ENCODE peak calls at places on chromosomes 1 and 21, in four cellular contexts. One of them, this sample, is unnamed.
A peak's percentile ranks its signal among the peaks of the same experiment; 100 is the strongest.

GRCh38 chr21:43834146-43834905 is 30.7 kb upstream of the AGPAT3 start:
- DNase-seq in HCT116: no peak
- DNase-seq in AG04450: no peak
- DNase-seq in BE2C: no peak
- DNase-seq in this sample: no peak

GRCh38 chr21:36861924-36862323 is 104.5 kb downstream of the HLCS start:
- DNase-seq in AG04450: no peak
- DNase-seq in HCT116: no peak
- DNase-seq in BE2C: no peak
- DNase-seq in this sample: no peak

GRCh38 chr1:230708631-230709580 is 5.0 kb downstream of the AGT start:
- DNase-seq in AG04450: no peak
- DNase-seq in BE2C: no peak
- DNase-seq in HCT116: no peak
- DNase-seq in this sample: no peak

GRCh38 chr1:4770713-4771112 is 116.3 kb downstream of the AJAP1 start:
- DNase-seq in AG04450: no peak
- DNase-seq in BE2C: no peak
- DNase-seq in HCT116: no peak
- DNase-seq in this sample: no peak

GRCh38 chr1:31701137-31701736 is 2.6 kb downstream of the COL16A1 start:
- DNase-seq in AG04450: peak; percentile 94
- DNase-seq in HCT116: no peak
- DNase-seq in BE2C: peak; percentile 87
- DNase-seq in this sample: peak; percentile 81

GRCh38 chr1:239233626-239234025 is 152.7 kb upstream of the CHRM3 start:
- DNase-seq in AG04450: no peak
- DNase-seq in HCT116: no peak
- DNase-seq in BE2C: no peak
- DNase-seq in this sample: no peak

GRCh38 chr1:183543619-183544204 is 46.5 kb downstream of the NCF2 start:
- DNase-seq in BE2C: peak; percentile 35
- DNase-seq in HCT116: peak; percentile 23
- DNase-seq in AG04450: peak; percentile 26
- DNase-seq in this sample: no peak

GRCh38 chr1:36882536-36883285 is 151.6 kb downstream of the GRIK3 start:
- DNase-seq in HCT116: no peak
- DNase-seq in AG04450: no peak
- DNase-seq in BE2C: no peak
- DNase-seq in this sample: no peak

GRCh38 chr21:45894107-45894810 is 87.3 kb upstream of the COL6A1 start:
- DNase-seq in AG04450: peak; percentile 46
- DNase-seq in HCT116: no peak
- DNase-seq in BE2C: peak; percentile 31
- DNase-seq in this sample: no peak

GRCh38 chr1:39625462-39626273 is 13.8 kb downstream of the HEYL start:
- DNase-seq in AG04450: peak; percentile 24
- DNase-seq in HCT116: no peak
- DNase-seq in BE2C: peak; percentile 92
- DNase-seq in this sample: no peak

GRCh38 chr1:29202584-29203340 is 21.1 kb upstream of the SRSF4 start:
- DNase-seq in BE2C: peak; percentile 87
- DNase-seq in AG04450: peak; percentile 98
- DNase-seq in HCT116: peak; percentile 94
- DNase-seq in this sample: peak; percentile 91

GRCh38 chr1:187744665-187745064 is 915.9 kb downstream of the PLA2G4A start:
- DNase-seq in BE2C: no peak
- DNase-seq in AG04450: no peak
- DNase-seq in HCT116: no peak
- DNase-seq in this sample: no peak

GRCh38 chr1:69993787-69994186 is 211.6 kb downstream of the LRRC40 start:
- DNase-seq in AG04450: no peak
- DNase-seq in BE2C: no peak
- DNase-seq in HCT116: no peak
- DNase-seq in this sample: no peak

GRCh38 chr1:184258525-184258924 is 128.3 kb upstream of the C1orf21 start:
- DNase-seq in HCT116: no peak
- DNase-seq in AG04450: no peak
- DNase-seq in BE2C: no peak
- DNase-seq in this sample: no peak

GRCh38 chr1:167776151-167776550 is 54.4 kb downstream of the MPZL1 start:
- DNase-seq in HCT116: no peak
- DNase-seq in AG04450: peak; percentile 32
- DNase-seq in BE2C: no peak
- DNase-seq in this sample: no peak

GRCh38 chr21:44625756-44626155 is 1.1 kb upstream of the KRTAP10-9 start:
- DNase-seq in AG04450: no peak
- DNase-seq in BE2C: no peak
- DNase-seq in HCT116: no peak
- DNase-seq in this sample: no peak

GRCh38 chr21:14270631-14271030 is 54.7 kb downstream of the RBM11 start:
- DNase-seq in AG04450: no peak
- DNase-seq in HCT116: no peak
- DNase-seq in BE2C: no peak
- DNase-seq in this sample: no peak

GRCh38 chr1:178688244-178688643 is 36.8 kb upstream of the RALGPS2 start:
- DNase-seq in BE2C: no peak
- DNase-seq in HCT116: no peak
- DNase-seq in AG04450: no peak
- DNase-seq in this sample: no peak

GRCh38 chr1:165532053-165532452 is 11.7 kb upstream of the LRRC52 start:
- DNase-seq in BE2C: no peak
- DNase-seq in HCT116: no peak
- DNase-seq in AG04450: no peak
- DNase-seq in this sample: no peak

GRCh38 chr1:110765640-110766335 is 91.0 kb upstream of the KCNA3 start:
- DNase-seq in AG04450: peak; percentile 18
- DNase-seq in HCT116: peak; percentile 10
- DNase-seq in BE2C: peak; percentile 43
- DNase-seq in this sample: no peak

DNA sequence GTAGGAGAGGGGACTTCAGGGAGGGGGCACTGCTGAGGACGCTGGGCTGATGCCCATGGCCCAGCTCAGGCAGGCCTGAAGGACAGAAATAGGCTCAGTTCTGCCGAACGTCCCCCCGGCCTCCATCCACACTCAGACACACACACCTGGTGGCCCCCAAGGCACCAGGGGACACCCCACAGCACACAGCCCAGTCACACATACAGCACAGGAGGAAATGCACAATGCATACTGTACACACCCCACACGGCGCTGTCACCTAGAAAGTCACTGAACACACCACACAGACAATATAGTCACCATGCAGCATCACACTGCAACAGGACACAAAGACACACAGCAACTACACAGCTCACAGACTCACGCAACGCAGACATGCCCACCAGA is 562 bp downstream of the SYTL1 start:
- DNase-seq in AG04450: no peak
- DNase-seq in HCT116: no peak
- DNase-seq in BE2C: no peak
- DNase-seq in this sample: no peak
- H3K4me3 ChIP-seq in AG04450: no peak overlapping the region
- H3K4me3 ChIP-seq in HCT116: peak overlapping the region; percentile 80
- H3K4me3 ChIP-seq in BE2C: no peak overlapping the region
- H3K4me3 ChIP-seq in this sample: peak overlapping the region; percentile 54

GRCh38 chr21:38696617-38697016 is 109.1 kb upstream of the ETS2 start:
- DNase-seq in AG04450: no peak
- DNase-seq in HCT116: no peak
- DNase-seq in BE2C: no peak
- DNase-seq in this sample: no peak

GRCh38 chr21:38702196-38702595 is 103.5 kb upstream of the ETS2 start:
- DNase-seq in BE2C: no peak
- DNase-seq in HCT116: no peak
- DNase-seq in AG04450: no peak
- DNase-seq in this sample: no peak

DNA sequence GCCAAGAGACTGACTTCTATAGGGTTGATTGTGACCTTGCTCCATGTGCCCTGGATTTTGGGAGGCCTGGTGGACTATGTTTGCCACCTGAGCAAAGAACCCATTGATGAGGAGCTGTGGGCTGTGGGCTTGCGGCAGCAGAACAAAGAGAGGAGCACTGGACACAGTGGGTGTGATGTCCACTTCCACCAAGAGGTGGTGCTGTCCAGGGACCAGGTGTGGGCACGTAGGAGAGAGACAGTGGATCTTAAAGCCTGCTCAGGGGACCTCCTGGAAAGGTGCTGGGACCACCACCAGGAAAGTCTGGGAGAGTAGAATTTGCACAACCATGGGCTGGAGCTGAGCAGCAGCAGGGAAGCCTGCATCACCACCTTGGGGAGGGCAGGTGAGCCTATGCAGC is 106.7 kb upstream of the ETS2 start:
- DNase-seq in HCT116: no peak
- DNase-seq in AG04450: no peak
- DNase-seq in BE2C: no peak
- DNase-seq in this sample: no peak
- TF ChIP-seq CTCF in HCT116: peak; percentile 45
- TF ChIP-seq CTCF in AG04450: peak; percentile 22
- TF ChIP-seq CTCF in BE2C: no peak
- TF ChIP-seq CTCF in this sample: no peak

DNA sequence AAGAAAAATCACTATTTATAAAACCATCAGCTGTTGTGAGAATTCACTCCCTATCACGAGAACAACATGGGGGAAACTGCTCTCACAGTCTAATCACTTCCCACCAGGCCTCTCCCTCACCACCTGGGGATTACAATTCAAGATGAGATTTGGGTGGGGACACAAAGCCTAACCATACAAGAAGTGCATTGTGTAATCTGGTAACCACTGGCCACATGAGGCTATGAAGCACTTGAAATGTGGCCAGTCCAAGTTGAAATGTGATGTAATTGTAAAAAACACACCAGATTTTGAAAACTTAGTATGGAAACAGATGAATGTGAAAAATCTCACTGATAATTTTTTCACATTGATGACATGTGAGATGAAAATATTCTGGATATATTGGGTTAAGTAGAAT is 293.8 kb downstream of the TTLL7 start:
- DNase-seq in AG04450: no peak
- DNase-seq in HCT116: no peak
- DNase-seq in BE2C: no peak
- DNase-seq in this sample: no peak
- H3K27me3 ChIP-seq in AG04450: no peaks in the 10 kb centered on the region
- H3K27me3 ChIP-seq in HCT116: no peaks in the 10 kb centered on the region
- H3K27me3 ChIP-seq in BE2C: no peaks in the 10 kb centered on the region
- H3K27me3 ChIP-seq in this sample: no peaks in the 10 kb centered on the region

DNA sequence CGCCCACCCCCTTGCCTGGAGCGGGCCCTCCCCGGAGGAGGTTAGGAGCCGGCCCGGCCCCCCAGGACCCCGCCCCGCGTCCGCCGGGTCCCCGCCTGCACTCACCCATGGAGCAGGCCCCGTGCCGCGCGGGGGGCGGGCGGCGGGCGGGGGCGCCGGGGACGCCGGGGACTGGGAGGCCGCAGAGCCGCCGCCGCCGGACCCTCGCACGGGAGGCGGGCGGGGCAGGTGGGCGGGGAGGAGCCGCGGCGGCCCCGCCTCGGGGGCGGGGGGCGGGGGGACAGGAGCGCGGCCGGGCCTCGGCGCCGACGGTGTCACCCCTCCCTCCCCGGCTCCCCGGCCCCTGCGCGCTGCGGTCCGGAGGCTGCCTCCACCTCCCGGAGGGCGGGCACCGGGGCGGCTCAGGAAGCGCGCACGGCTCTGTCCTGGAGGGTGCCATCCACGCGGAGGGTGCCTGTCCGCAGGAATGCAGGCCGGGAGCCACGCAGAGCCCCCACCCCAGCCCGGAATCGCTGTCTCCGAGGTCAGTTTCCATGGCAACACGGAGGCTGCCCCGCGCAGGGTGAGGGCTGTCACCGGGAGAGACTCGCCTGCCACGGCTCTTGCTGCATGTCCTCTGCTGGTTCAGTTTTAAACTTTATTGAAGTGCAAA is 5.9 kb upstream of the PLEKHG5 start:
- DNase-seq in HCT116: no peak
- DNase-seq in AG04450: no peak
- DNase-seq in BE2C: peak; percentile 45
- DNase-seq in this sample: no peak
- H3K4me3 ChIP-seq in HCT116: peak overlapping the region; percentile 72
- H3K4me3 ChIP-seq in AG04450: peak overlapping the region; percentile 77
- H3K4me3 ChIP-seq in BE2C: peak overlapping the region; percentile 47
- H3K4me3 ChIP-seq in this sample: peak overlapping the region; percentile 64

GRCh38 chr21:40760811-40761210 is 86.1 kb downstream of the DSCAM start:
- DNase-seq in BE2C: no peak
- DNase-seq in AG04450: no peak
- DNase-seq in HCT116: no peak
- DNase-seq in this sample: no peak
- TF ChIP-seq CTCF in BE2C: no peak
- TF ChIP-seq CTCF in AG04450: no peak
- TF ChIP-seq CTCF in HCT116: no peak
- TF ChIP-seq CTCF in this sample: no peak

DNA sequence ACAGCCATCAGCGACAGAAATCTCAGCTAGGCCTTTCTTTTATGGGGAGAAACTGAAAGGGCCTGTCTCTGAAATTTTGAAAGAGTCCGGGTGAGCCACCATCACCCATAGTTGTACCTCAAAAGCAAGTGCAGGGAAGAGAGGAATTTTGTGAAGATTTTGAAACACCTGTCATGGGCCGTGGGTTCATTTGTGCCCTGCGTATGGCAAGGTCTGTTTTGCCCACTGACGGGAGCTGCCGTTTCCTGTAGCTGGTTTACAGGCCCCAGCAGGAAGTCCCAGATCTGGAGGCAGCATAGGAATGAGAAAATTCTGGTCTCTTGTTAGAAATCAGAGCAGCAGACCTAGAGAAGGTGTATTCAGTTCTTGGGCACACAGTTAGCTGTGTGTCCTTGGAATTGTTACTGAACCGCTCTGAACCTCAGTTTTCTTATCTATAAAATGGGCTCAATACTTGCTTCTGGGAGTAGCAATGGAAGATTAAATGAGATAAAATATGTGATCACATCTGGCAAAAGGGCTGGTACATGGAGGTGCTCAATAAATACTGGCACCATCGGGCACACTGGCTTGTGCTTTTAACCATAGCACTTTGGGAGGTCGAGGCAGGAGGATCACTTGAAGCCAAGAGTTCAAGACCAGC is 52.5 kb downstream of the MAN1C1 start:
- DNase-seq in HCT116: no peak
- DNase-seq in AG04450: no peak
- DNase-seq in BE2C: no peak
- DNase-seq in this sample: no peak
- H3K27me3 ChIP-seq in HCT116: no peaks in the 10 kb centered on the region
- H3K27me3 ChIP-seq in AG04450: peaks cover 5% of the 10 kb centered on the region
- H3K27me3 ChIP-seq in BE2C: no peaks in the 10 kb centered on the region
- H3K27me3 ChIP-seq in this sample: peaks cover 1% of the 10 kb centered on the region